ENCODE peak calls at places on chromosomes 6 and 20, in five cellular contexts. P, Q, G, O and Y are unnamed samples.

GRCh38 chr6:100881707-100882040 is 545 bp upstream of the ASCC3 start:
- ATAC-seq in P (peak; percentile 22), Q (peak; percentile 10), G (no peak), O (no peak), Y (no peak)

GRCh38 chr6:35312076-35312762 is 14.6 kb downstream of the DEF6 start:
- ATAC-seq in P (no peak), Q (no peak), G (peak; percentile 3), O (no peak), Y (peak; percentile 17)

GRCh38 chr6:15593798-15594197 is 69.0 kb downstream of the DTNBP1 start:
- ATAC-seq in P (peak; percentile 56), Q (peak; percentile 59), G (no peak), O (no peak), Y (no peak)

GRCh38 chr6:16503241-16503775 is 258.0 kb downstream of the ATXN1 start:
- ATAC-seq in P (no peak), Q (no peak), G (no peak), O (no peak), Y (no peak)

GRCh38 chr6:6006428-6007310 is at the start of gene NRN1:
- ATAC-seq in P (peak; percentile 35), Q (peak; percentile 17), G (no peak), O (no peak), Y (no peak)

GRCh38 chr20:46260936-46261454 is 47.3 kb downstream of the CDH22 start:
- ATAC-seq in P (no peak), Q (no peak), G (no peak), O (no peak), Y (no peak)

GRCh38 chr20:25378189-25378883 is 12.3 kb downstream of the ABHD12 start:
- ATAC-seq in P (no peak), Q (no peak), G (no peak), O (no peak), Y (no peak)

GRCh38 chr6:34085453-34086170 is 60.3 kb downstream of the GRM4 start:
- ATAC-seq in P (no peak), Q (no peak), G (no peak), O (no peak), Y (no peak)

GRCh38 chr6:112173401-112173800 is 81.0 kb downstream of the LAMA4 start:
- ATAC-seq in P (no peak), Q (no peak), G (no peak), O (no peak), Y (no peak)

GRCh38 chr6:10383312-10384063 is 31.4 kb downstream of the TFAP2A start:
- ATAC-seq in P (no peak), Q (peak; percentile 30), G (no peak), O (no peak), Y (peak; percentile 90)

GRCh38 chr6:158807515-158808441 is 11.4 kb downstream of the EZR start:
- ATAC-seq in P (no peak), Q (no peak), G (no peak), O (no peak), Y (no peak)

GRCh38 chr6:86963352-86963751 is 26.0 kb downstream of the HTR1E start:
- ATAC-seq in P (no peak), Q (no peak), G (no peak), O (no peak), Y (no peak)

GRCh38 chr6:170165085-170165484 is 125.8 kb downstream of the DLL1 start:
- ATAC-seq in P (peak; percentile 81), Q (peak; percentile 47), G (no peak), O (no peak), Y (no peak)

GRCh38 chr6:13541496-13541895 is 32.9 kb upstream of the SIRT5 start:
- ATAC-seq in P (no peak), Q (no peak), G (no peak), O (no peak), Y (no peak)

GRCh38 chr6:136250686-136251008 is 536 bp upstream of the MTFR2 start:
- ATAC-seq in P (peak; percentile 20), Q (no peak), G (peak; percentile 2), O (peak; percentile 1), Y (peak; percentile 9)

GRCh38 chr6:5290500-5290899 is 29.2 kb downstream of the FARS2 start:
- ATAC-seq in P (no peak), Q (no peak), G (no peak), O (no peak), Y (no peak)

GRCh38 chr20:60403105-60403741 is 445.0 kb downstream of the CDH26 start:
- ATAC-seq in P (no peak), Q (no peak), G (no peak), O (no peak), Y (no peak)

GRCh38 chr6:29953001-29953436 is 10.7 kb downstream of the HLA-A start:
- ATAC-seq in P (peak; percentile 78), Q (no peak), G (no peak), O (no peak), Y (peak; percentile 75)

GRCh38 chr6:50330347-50330746 is 280.6 kb upstream of the DEFB112 start:
- ATAC-seq in P (no peak), Q (no peak), G (no peak), O (no peak), Y (no peak)

GRCh38 chr6:154969796-154970195 is 25.3 kb upstream of the TIAM2 start:
- ATAC-seq in P (no peak), Q (no peak), G (no peak), O (no peak), Y (peak; percentile 49)

GRCh38 chr6:7786206-7786605 is 60.3 kb downstream of the BMP6 start:
- ATAC-seq in P (peak; percentile 65), Q (no peak), G (no peak), O (no peak), Y (no peak)

GRCh38 chr6:105593805-105594231 is 190.9 kb upstream of the PREP start:
- ATAC-seq in P (no peak), Q (no peak), G (no peak), O (no peak), Y (no peak)

GRCh38 chr6:137849709-137850093 is 17.4 kb upstream of the TNFAIP3 start:
- ATAC-seq in P (no peak), Q (no peak), G (peak; percentile 52), O (no peak), Y (no peak)